ENCODE peak calls at places on chromosome 17, in five cellular contexts. I is CD8-positive, alpha-beta memory T cell; Q is OCI-LY7; U is effector memory CD4-positive, alpha-beta T cell; F is HL-60. M is an unnamed sample.

GRCh38 chr17:42387221-42387657 is 1.0 kb downstream of the STAT3 start:
- DNase-seq in I (peak; percentile 22), Q (no peak), U (no peak), F (peak; percentile 69), M (peak; percentile 45)

GRCh38 chr17:83107656-83108048 is 28.2 kb downstream of the METRNL start:
- DNase-seq in I (no peak), Q (peak; percentile 40), U (no peak), F (no peak), M (no peak)

GRCh38 chr17:3036800-3037199 is 26.6 kb downstream of the OR1D5 start:
- DNase-seq in I (no peak), Q (no peak), U (no peak), F (no peak), M (no peak)

GRCh38 chr17:80518392-80518791 is 26.2 kb upstream of the RPTOR start:
- DNase-seq in I (no peak), Q (no peak), U (no peak), F (no peak), M (no peak)

GRCh38 chr17:14082848-14083247 is 13.5 kb downstream of the COX10 start:
- DNase-seq in I (no peak), Q (no peak), U (no peak), F (no peak), M (no peak)

GRCh38 chr17:35705230-35705629 is 26.2 kb upstream of the RASL10B start:
- DNase-seq in I (no peak), Q (no peak), U (no peak), F (no peak), M (no peak)

GRCh38 chr17:63419949-63420867 is 25.9 kb downstream of the CYB561 start:
- DNase-seq in I (no peak), Q (no peak), U (no peak), F (peak; percentile 24), M (no peak)

GRCh38 chr17:37553357-37553966 is 55.8 kb downstream of the SYNRG start:
- DNase-seq in I (no peak), Q (no peak), U (no peak), F (no peak), M (no peak)

GRCh38 chr17:74822329-74823175 is 37.1 kb downstream of the GRIN2C start:
- DNase-seq in I (no peak), Q (no peak), U (no peak), F (no peak), M (no peak)

GRCh38 chr17:37756060-37756459 is 11.2 kb upstream of the HNF1B start:
- DNase-seq in I (no peak), Q (no peak), U (no peak), F (peak; percentile 7), M (no peak)

GRCh38 chr17:78923660-78924453 is 1.3 kb downstream of the TIMP2 start:
- DNase-seq in I (peak; percentile 28), Q (peak; percentile 75), U (peak; percentile 47), F (peak; percentile 88), M (peak; percentile 17)

GRCh38 chr17:48614904-48615211 is 234 bp downstream of the HOXB8 start:
- DNase-seq in I (no peak), Q (no peak), U (no peak), F (no peak), M (no peak)

GRCh38 chr17:16106161-16106891 is 106.7 kb downstream of the TTC19 start:
- DNase-seq in I (no peak), Q (no peak), U (no peak), F (no peak), M (no peak)

GRCh38 chr17:35764123-35764991 is 3.7 kb downstream of the C17orf50 start:
- DNase-seq in I (peak; percentile 83), Q (peak; percentile 93), U (peak; percentile 77), F (peak; percentile 78), M (peak; percentile 73)

GRCh38 chr17:19492140-19492539 is 41.5 kb upstream of the SLC47A1 start:
- DNase-seq in I (no peak), Q (no peak), U (no peak), F (no peak), M (no peak)

GRCh38 chr17:17502741-17503565 is 6.8 kb upstream of the RASD1 start:
- DNase-seq in I (no peak), Q (no peak), U (no peak), F (no peak), M (no peak)

GRCh38 chr17:75834279-75834920 is 9.8 kb downstream of the UNC13D start:
- DNase-seq in I (no peak), Q (no peak), U (no peak), F (no peak), M (no peak)

GRCh38 chr17:68424861-68425260 is 32.4 kb downstream of the WIPI1 start:
- DNase-seq in I (no peak), Q (no peak), U (no peak), F (no peak), M (no peak)

GRCh38 chr17:42527932-42528331 is 8.1 kb upstream of the NAGLU start:
- DNase-seq in I (no peak), Q (no peak), U (no peak), F (no peak), M (no peak)

GRCh38 chr17:77884019-77884418 is 74.5 kb upstream of the TNRC6C start:
- DNase-seq in I (peak; percentile 21), Q (peak; percentile 46), U (no peak), F (no peak), M (peak; percentile 86)

GRCh38 chr17:77227461-77228223 is 86.9 kb downstream of the SEC14L1 start:
- DNase-seq in I (no peak), Q (no peak), U (no peak), F (no peak), M (no peak)

GRCh38 chr17:58320570-58321323 is 7.8 kb downstream of the TSPOAP1 start:
- DNase-seq in I (no peak), Q (no peak), U (no peak), F (no peak), M (no peak)

GRCh38 chr17:77886387-77886728 is 72.1 kb upstream of the TNRC6C start:
- DNase-seq in I (no peak), Q (peak; percentile 48), U (no peak), F (peak; percentile 73), M (no peak)

GRCh38 chr17:63702223-63702577 is 2.3 kb upstream of the LIMD2 start:
- DNase-seq in I (peak; percentile 69), Q (peak; percentile 85), U (peak; percentile 54), F (peak; percentile 87), M (no peak)

GRCh38 chr17:63929860-63930766 is 2.0 kb downstream of the CD79B start:
- DNase-seq in I (no peak), Q (peak; percentile 57), U (no peak), F (no peak), M (no peak)

GRCh38 chr17:43892672-43892975 is 14.7 kb downstream of the MPP2 start:
- DNase-seq in I (no peak), Q (no peak), U (no peak), F (no peak), M (no peak)

GRCh38 chr17:4955091-4955490 is 4.2 kb downstream of the ENO3 start:
- DNase-seq in I (no peak), Q (no peak), U (no peak), F (no peak), M (no peak)

GRCh38 chr17:81545160-81545949 is 6.8 kb downstream of the FAAP100 start:
- DNase-seq in I (no peak), Q (no peak), U (no peak), F (no peak), M (no peak)

M was measured in NCI-H2227 treated with DMSO at 0.1 percent for 48 hours.